ENCODE peak calls at places on chromosomes 6 and 20, in four cellular contexts. J is IMR-90, G is K562, E is A549. L is an unnamed sample.

GRCh38 chr6:147297663-147298313 is 93.6 kb downstream of the STXBP5 start:
- DNase-seq in J (peak), E (no peak), G (no peak), L (no peak)

GRCh38 chr6:86936834-86937218 is 502 bp upstream of the HTR1E start:
- DNase-seq in E (no peak), J (no peak), G (no peak), L (no peak)

GRCh38 chr6:85726206-85726605 is 83.5 kb upstream of the SYNCRIP start:
- DNase-seq in G (no peak), J (no peak), E (no peak), L (no peak)

GRCh38 chr6:114144887-114145851 is 174.2 kb upstream of the HDAC2 start:
- DNase-seq in E (no peak), J (no peak), G (no peak), L (no peak)

GRCh38 chr6:106107043-106107613 is 21.0 kb downstream of the PRDM1 start:
- DNase-seq in E (no peak), J (no peak), G (no peak), L (no peak)

GRCh38 chr20:25503946-25504345 is 81.4 kb downstream of the NINL start:
- DNase-seq in E (no peak), G (no peak), J (no peak), L (no peak)

GRCh38 chr6:34908194-34908593 is 19.1 kb downstream of the ANKS1A start:
- DNase-seq in E (no peak), J (no peak), G (no peak), L (no peak)

GRCh38 chr6:5300206-5300764 is 39.0 kb downstream of the FARS2 start:
- DNase-seq in G (no peak), E (no peak), J (no peak), L (no peak)

GRCh38 chr6:89818977-89819335 is 638 bp downstream of the MDN1 start:
- DNase-seq in J (peak), G (no peak), E (no peak), L (no peak)

GRCh38 chr6:13947611-13948178 is 22.9 kb downstream of the RNF182 start:
- DNase-seq in J (no peak), G (no peak), E (no peak), L (no peak)

GRCh38 chr6:12288211-12288618 is 1.9 kb upstream of the EDN1 start:
- DNase-seq in E (no peak), J (no peak), G (no peak), L (no peak)

DNA sequence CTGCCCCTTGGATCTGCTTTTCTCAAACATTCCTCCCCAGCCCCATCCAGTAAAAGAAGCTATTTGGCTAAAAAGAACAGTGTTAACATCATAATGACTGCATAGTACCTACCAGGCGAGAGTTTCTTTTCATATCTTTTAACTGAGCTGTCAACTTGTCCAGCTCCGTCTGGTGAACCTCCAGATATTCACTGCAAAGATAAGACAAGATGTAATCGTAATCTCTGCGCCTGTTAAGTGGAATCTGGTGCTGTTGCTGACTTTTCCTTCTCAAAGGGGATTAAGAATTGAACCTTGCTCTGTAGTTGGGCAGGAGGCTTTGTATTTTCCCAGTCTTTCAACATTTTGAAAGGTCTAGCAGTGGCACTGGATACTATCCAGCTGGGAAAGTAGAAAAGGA is 63.0 kb downstream of the RIPOR2 start:
- DNase-seq in J (no peak), G (no peak), E (no peak), L (no peak)
- H3K27ac ChIP-seq in J (no peak), G (no peak), E (no peak), L (no peak)

DNA sequence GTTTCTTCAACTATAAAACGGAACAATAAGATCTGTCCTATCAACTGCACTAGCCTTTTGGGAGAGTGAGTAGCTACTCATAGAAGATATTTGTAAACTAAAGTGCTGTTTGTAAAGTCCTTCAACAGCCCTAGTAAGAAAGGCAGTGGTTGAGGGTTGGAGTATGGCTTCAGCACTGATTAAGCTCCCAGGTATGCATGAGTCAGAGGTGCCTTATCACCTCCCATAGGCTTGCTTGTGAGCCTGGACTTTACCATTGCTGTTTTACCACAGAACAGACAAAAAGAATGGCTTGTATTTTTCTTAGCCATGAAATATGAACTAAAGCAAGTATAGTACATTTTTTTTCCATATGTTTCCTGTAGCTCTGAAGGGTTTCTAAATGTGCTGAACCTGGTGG is 44.1 kb downstream of the SAMD3 start:
- DNase-seq in G (no peak), J (peak), E (peak), L (no peak)
- TF ChIP-seq ELK1 in G (no peak), J (no peak), E (no peak), L (no peak)

DNA sequence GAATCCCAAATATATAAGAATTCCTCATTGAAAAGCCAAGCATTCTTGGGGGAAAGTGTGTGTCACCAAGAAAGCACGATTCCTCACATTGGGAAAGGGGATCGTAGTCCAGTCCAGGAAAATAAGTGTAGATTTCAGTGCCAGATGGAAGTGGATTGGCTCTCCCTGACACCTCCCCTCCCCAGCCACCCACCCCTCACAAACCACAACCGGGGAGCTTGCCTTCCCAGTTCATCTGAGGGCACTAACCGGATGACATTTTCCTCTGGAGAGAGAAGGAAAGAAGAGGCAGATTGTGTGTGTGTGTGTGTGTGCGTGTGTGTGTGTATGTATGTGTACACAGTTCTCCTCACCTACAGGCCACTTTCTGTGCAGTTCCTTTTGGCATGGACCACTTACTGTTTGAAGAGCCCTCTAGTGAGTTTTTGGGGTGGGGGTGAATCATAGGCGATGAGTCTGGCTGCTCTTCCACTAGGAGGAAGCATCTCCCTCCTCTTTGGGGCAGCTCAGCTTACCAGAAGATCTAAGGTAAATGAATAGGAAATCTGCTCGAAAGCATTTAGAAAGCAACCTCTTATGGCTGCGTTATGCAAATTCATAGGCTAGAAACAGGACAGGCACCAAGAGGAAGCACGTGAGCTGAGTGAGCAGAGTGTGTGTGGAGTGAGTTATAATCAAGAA is 20.8 kb downstream of the DAAM2 start:
- DNase-seq in E (no peak), J (peak), G (no peak), L (peak)
- H3K27ac ChIP-seq in E (no peak), J (peak), G (no peak), L (no peak)

DNA sequence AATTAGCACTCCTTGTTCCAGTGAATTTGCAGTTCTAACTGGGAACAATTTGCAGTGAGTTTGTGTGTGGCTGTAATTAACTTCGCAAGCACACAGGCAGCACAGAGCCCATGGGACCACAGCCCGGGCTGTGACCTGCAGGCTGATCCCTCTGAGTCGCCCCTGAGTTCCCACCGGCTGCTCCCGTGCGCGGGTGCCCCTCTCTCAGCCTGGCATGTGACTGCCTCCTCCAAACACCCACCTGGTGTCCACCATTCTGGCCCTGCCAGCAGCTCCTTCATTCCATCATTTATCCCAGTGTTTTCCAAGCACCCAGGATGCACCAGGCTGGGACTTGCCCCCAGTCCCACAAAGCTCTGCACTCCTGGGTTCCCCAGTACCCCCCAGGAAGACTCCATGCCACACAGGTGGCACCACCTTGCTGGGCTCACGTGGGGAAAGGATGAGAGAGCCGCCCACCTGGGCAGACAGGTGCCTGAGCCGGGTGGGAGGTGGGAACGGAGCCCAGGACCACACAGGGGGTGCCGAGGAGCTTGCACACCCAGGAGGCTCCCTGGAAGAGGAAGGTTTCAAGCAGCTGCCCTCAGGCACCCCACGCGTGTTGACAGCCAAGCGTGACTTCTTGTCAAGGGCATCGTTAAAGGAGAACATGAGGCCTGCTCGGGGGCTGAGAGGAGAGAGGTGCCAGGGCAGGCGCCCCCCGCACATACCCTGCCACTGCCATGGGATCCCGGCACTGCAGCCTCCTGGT is 75.1 kb downstream of the YTHDF1 start:
- DNase-seq in J (no peak), E (no peak), G (no peak), L (no peak)
- TF ChIP-seq ELK1 in J (no peak), E (no peak), G (no peak), L (no peak)

DNA sequence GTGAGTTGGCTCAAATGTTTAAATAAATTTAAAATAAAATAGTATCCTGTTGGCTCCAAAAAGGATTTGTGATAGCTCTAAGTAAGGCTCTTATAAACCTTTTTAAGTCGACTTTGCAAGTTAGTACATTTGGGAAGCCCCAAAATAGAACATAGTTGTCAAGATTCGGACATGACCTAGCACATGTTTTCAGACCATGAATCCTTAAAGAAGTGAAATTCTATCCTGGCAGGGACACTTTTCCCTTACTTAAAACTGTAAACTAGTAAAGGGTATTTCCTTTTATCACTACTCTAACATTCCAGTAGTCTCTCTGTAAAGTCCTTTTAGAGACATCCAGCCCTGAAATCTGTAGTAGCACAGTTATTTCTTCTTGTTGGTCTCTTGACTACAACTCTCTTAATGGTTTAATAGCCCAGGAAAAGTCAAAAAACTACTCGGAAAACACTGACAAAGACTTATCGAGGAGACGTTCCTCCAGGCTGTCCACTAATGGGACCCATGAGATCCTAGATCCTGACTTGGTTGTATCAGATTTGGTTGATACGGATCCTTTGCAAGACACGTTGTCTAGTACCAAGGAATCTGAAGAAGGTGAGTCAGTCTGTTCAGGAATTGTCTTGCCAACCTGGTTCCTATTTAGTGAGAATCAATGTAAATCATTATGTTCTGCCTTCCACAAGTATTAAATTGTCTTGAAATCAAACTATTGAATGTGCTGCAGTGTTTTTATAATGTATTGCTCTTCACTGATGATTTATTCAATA is 83.6 kb downstream of the SCAND1 start:
- DNase-seq in E (no peak), J (no peak), G (no peak), L (no peak)
- H3K27ac ChIP-seq in E (peak), J (peak), G (peak), L (no peak)

GRCh38 chr6:130888246-130888645 is 61.0 kb downstream of the SMLR1 start:
- DNase-seq in G (no peak), E (no peak), J (no peak), L (no peak)

GRCh38 chr6:130886965-130887364 is 59.8 kb downstream of the SMLR1 start:
- DNase-seq in E (no peak), G (no peak), J (no peak), L (no peak)

GRCh38 chr6:130890531-130890950 is 63.3 kb downstream of the SMLR1 start:
- DNase-seq in G (no peak), E (no peak), J (peak), L (no peak)

GRCh38 chr6:130885392-130886192 is 58.4 kb downstream of the SMLR1 start:
- DNase-seq in J (peak), E (peak), G (peak), L (peak)

GRCh38 chr6:130889423-130889822 is 62.2 kb downstream of the SMLR1 start:
- DNase-seq in E (no peak), J (no peak), G (no peak), L (no peak)
- TF ChIP-seq ELK1 in E (no peak), J (no peak), G (no peak), L (no peak)

DNA sequence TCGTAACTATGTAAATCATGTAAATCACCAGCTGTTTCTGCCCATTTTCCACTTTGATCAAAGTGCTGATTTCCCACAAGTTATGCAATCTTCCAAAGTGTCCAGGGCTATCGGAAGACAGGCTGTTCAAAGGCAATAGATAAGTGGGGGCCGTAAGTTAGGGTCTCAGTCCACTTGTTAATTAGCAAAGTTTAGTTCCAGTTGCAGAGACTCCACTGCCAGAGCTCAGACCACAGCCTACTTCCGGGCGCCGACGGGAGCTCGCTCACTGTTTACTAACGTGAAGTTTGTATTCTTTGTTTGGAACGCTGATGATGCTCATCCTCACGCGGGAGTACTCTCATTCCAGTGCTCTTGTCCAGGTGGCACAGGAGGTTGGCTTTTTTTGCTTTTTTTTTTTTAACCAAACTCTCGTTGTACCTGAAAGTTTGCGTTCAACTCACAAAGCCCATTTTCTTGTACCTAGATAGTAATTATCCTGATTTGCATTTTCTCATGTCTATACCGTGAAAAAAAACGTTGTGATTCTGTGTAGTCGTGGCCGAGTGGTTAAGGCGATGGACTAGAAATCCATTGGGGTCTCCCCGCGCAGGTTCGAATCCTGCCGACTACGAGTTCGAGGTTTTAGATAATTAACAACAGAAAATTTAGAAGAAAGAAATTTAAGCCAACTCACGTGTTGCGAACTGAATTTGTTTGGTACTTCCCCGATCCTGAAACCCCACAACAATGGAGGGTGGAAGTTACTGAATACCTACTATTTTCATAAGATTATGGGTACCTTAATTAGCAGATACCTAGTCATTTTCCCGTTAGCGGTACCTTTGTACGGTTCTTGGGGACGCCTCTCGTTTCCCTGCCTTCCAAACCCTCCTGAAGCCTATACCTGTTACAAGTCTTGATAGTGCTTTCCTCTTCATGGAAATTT is 29.9 kb upstream of the ZNF184 start:
- DNase-seq in J (peak), E (no peak), G (peak), L (peak)
- H3K27ac ChIP-seq in J (no peak), E (peak), G (peak), L (peak)

DNA sequence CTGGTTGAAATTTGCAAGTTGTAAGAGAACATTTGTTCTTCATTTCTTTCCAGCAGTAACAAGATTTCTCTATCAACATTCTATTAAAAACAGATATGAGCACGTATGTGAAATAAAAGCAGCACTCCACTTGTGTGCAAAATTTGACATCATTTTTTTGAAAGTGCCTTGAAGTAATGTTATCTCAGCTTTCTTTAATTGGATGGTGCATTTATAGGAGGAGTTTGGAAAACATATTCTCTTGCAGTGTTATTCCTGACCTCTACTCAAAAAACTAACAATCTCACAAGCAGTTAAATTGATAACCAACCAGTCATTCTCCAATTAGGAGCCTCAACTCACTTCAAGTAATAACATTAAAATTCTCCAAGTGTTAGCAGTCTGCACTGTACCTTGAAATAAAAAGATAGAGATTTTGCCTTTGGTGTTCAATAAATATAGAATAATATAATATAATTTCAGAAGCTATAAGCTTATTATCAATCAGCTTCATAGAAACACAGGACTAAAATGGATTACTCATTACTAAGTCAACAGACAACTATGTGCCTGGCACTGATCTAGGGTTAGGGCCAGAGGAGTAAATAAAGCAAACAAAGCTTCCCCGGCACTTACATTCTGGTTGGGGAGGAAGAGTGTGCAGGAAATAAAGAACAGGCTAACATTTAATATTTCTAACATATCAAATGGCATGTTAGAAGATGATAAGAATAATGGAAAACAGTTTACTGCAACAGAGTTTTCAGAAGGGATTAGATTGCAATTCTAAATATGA is 149.0 kb upstream of the SGK1 start:
- DNase-seq in E (peak), J (peak), G (no peak), L (no peak)
- TF ChIP-seq ELK1 in E (no peak), J (no peak), G (no peak), L (no peak)

GRCh38 chr6:43836507-43836906 is 66.5 kb downstream of the VEGFA start:
- DNase-seq in J (peak), G (peak), E (no peak), L (no peak)

GRCh38 chr6:43835872-43836419 is 65.9 kb downstream of the VEGFA start:
- DNase-seq in G (no peak), E (no peak), J (peak), L (no peak)

GRCh38 chr6:43840490-43841218 is 70.6 kb downstream of the VEGFA start:
- DNase-seq in E (no peak), J (peak), G (no peak), L (no peak)

GRCh38 chr6:43837501-43837900 is 67.5 kb downstream of the VEGFA start:
- DNase-seq in J (no peak), E (no peak), G (no peak), L (no peak)

DNA sequence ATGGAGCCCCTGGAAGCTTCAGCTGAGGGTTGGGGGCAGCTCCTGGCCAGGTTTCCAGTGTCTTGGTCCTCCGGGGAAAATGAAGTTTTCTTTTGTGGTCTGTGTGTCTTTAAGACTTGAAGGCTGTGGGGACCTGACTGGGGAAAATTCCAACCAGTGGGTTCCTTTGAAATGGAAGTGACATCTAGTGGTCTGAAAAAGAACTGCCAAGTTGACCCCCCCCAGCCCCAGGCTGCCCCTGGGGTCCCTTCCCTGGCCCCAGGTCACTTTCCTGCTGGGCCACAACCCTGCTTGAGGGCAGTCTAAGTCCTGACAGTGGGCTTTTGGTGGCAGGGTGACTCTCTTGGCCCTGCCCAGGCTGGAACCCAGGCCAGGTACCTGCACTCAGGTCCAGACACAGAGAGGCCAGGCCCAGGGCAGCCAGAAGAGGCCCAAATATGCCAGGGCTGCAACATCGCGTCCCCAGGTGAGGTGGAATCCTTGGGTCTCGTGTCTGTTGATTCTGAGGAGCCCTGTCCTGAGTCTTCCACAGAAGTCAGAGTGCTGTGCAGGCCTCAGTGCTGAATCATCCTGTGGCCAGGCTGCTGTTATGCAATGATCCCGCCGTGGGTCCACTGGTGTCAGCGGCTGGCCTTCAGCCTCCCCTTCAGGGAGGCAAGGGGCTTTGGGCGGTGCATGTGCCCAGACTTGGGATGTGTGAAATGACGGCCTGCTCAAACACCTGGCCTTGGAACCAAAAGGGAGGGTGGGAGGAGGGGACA is 68.4 kb downstream of the VEGFA start:
- DNase-seq in E (peak), G (peak), J (peak), L (no peak)
- H3K27ac ChIP-seq in E (peak), G (peak), J (peak), L (no peak)

GRCh38 chr20:34316191-34316814 is 13.1 kb upstream of the AHCY start:
- DNase-seq in J (peak), E (no peak), G (no peak), L (no peak)
- TF ChIP-seq ELK1 in J (no peak), E (no peak), G (no peak), L (no peak)